ENCODE peak calls at places on chromosomes 7 and 10, in seven cellular contexts. R is pancreas, C is upper lobe of right lung, G is AG09309, A is RWPE2, H is PC-3, M is HCT116. D is an unnamed sample.

GRCh38 chr10:84298077-84298476 is 30.3 kb upstream of the CCSER2 start:
- DNase-seq in R (no peak), C (no peak), G (no peak), A (no peak), H (no peak), M (no peak), D (no peak)

GRCh38 chr10:33215635-33216034 is 118.8 kb downstream of the NRP1 start:
- DNase-seq in R (no peak), C (no peak), G (peak), A (no peak), H (no peak), M (no peak), D (no peak)

GRCh38 chr10:70849582-70850016 is 33.9 kb downstream of the SGPL1 start:
- DNase-seq in R (no peak), C (no peak), G (peak), A (no peak), H (peak), M (no peak), D (peak)

GRCh38 chr7:65509368-65510186 is 135.9 kb downstream of the ZNF92 start:
- DNase-seq in R (no peak), C (peak), G (no peak), A (no peak), H (peak), M (no peak), D (no peak)

GRCh38 chr10:112754001-112754411 is 196.0 kb upstream of the TCF7L2 start:
- DNase-seq in R (no peak), C (no peak), G (no peak), A (no peak), H (no peak), M (no peak), D (no peak)

GRCh38 chr10:132335189-132336063 is 3.4 kb downstream of the LRRC27 start:
- DNase-seq in R (no peak), C (peak), G (no peak), A (no peak), H (no peak), M (no peak), D (no peak)

GRCh38 chr10:6151087-6151977 is 51.4 kb upstream of the PFKFB3 start:
- DNase-seq in R (peak), C (peak), G (no peak), A (no peak), H (no peak), M (no peak), D (no peak)

GRCh38 chr7:71871446-71871845 is 540.7 kb downstream of the CALN1 start:
- DNase-seq in R (no peak), C (no peak), G (no peak), A (no peak), H (no peak), M (no peak), D (no peak)

GRCh38 chr7:42014625-42015412 is 222.2 kb downstream of the GLI3 start:
- DNase-seq in R (no peak), C (no peak), G (no peak), A (no peak), H (peak), M (peak), D (no peak)

GRCh38 chr7:134547738-134548054 is 1.2 kb upstream of the AKR1B15 start:
- DNase-seq in R (peak), C (peak), G (peak), A (no peak), H (peak), M (no peak), D (peak)

GRCh38 chr10:49197171-49197570 is 9.0 kb upstream of the TMEM273 start:
- DNase-seq in R (no peak), C (no peak), G (no peak), A (no peak), H (no peak), M (no peak), D (no peak)

GRCh38 chr10:129199826-129200225 is 267.2 kb upstream of the MGMT start:
- DNase-seq in R (no peak), C (no peak), G (no peak), A (no peak), H (no peak), M (no peak), D (no peak)

GRCh38 chr10:79162861-79163662 is 94.3 kb downstream of the ZMIZ1 start:
- DNase-seq in R (no peak), C (no peak), G (no peak), A (no peak), H (peak), M (no peak), D (no peak)

GRCh38 chr10:5720182-5720581 is 35.5 kb downstream of the TASOR2 start:
- DNase-seq in R (no peak), C (no peak), G (no peak), A (no peak), H (no peak), M (no peak), D (no peak)

GRCh38 chr10:101536800-101537199 is 51.3 kb downstream of the POLL start:
- DNase-seq in R (no peak), C (no peak), G (no peak), A (no peak), H (peak), M (peak), D (peak)

GRCh38 chr7:130369831-130370230 is 10.5 kb upstream of the CPA1 start:
- DNase-seq in R (no peak), C (no peak), G (no peak), A (no peak), H (no peak), M (no peak), D (no peak)

GRCh38 chr10:91562839-91563581 is 69.9 kb downstream of the PPP1R3C start:
- DNase-seq in R (no peak), C (no peak), G (no peak), A (no peak), H (no peak), M (no peak), D (no peak)

GRCh38 chr10:48187713-48188541 is 86.6 kb downstream of the FRMPD2 start:
- DNase-seq in R (no peak), C (no peak), G (no peak), A (no peak), H (no peak), M (no peak), D (no peak)

GRCh38 chr7:2530076-2530967 is 10.7 kb downstream of the LFNG start:
- DNase-seq in R (no peak), C (peak), G (no peak), A (peak), H (peak), M (no peak), D (no peak)

GRCh38 chr10:46290101-46290884 is 3.5 kb downstream of the ANTXRL start:
- DNase-seq in R (no peak), C (peak), G (no peak), A (no peak), H (no peak), M (no peak), D (no peak)

DNA sequence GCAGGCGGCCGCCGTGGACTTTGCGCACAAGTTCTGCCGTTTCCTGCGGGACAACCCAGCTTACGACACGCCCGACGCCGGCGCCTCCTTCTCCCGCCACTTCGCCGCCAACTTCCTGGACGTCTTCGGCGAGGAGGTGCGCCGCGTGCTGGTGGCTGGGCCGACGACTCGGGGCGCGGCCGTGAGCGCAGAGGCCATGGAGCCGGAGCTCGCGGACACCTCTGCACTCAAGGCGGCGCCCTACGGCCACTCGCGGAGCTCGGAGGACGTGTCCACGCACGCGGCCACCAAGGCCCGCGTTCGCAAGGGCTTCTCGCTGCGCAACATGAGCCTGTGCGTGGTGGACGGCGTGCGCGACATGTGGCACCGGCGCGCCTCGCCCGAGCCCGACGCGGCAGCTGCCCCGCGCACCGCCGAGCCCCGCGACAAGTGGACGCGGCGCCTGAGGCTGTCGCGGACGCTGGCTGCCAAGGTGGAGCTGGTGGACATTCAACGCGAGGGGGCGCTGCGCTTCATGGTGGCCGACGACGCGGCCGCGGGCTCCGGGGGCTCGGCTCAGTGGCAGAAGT is 14.1 kb downstream of the SH2B2 start:
- DNase-seq in R (no peak), C (no peak), G (no peak), A (peak), H (no peak), M (no peak), D (no peak)
- TF ChIP-seq CTCF in R (no peak), C (no peak), G (no peak), A (no peak), H (no peak), M (no peak), D (peak)

DNA sequence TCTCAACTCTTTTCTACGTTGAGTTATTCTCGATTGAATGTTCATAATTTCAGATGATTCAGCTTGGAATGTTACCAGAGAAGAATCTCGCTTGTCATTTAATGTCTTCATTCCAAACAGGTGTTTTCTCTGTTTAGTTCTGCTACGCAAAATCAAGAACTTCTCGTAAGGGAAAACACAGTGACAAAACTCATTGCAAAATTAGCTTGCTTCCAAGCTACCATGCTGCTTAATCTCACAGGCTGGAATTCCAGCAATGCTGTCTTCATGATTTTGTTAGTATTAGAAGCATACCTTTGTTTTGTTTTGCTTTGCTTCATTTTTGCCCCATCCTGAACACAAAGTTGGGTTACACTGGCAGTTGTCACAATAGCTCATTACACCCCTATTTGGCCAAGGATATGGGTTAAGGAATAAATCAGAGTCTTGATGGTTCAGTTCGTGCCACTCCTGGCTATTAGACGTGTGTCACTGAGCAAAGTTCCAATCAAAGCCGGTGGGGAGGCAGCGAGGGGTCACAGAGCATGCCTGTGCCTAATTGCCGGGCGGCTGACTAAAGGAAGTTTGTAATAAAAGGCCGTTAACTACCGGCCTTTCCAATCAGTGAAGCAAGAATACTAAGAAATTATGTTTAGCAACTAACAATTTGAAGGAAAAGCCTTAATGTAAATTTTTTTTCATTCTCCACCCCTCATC is 677.1 kb downstream of the GATA3 start:
- DNase-seq in R (no peak), C (no peak), G (no peak), A (no peak), H (no peak), M (no peak), D (no peak)
- H3K4me3 ChIP-seq in R (no peak), C (no peak), G (no peak), A (no peak), H (no peak), M (no peak), D (no peak)

GRCh38 chr7:29243777-29244655 is 49.4 kb downstream of the CHN2 start:
- DNase-seq in R (no peak), C (no peak), G (no peak), A (no peak), H (no peak), M (peak), D (no peak)
- TF ChIP-seq CTCF in R (no peak), C (peak), G (no peak), A (peak), H (peak), M (peak), D (peak)

DNA sequence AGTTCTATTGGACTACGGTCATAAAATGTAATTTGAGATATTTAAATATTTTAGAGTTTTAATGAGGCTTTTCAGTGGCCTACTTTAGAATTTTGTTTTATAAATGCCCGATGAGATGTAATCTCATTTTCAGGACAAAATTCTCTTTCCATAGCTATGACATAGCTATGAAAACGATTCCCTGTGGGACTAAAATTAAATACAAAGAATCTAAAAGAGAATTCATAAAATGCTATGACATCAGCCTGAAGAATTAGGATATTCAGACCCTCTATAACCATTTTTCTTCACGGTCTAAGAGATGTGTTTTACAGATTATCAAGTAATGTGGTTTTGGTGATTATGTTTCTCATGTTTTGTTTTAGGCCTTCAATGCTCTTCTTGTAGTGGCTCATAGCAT is 48.2 kb upstream of the ODAD2 start:
- DNase-seq in R (no peak), C (no peak), G (no peak), A (no peak), H (no peak), M (no peak), D (no peak)
- H3K4me3 ChIP-seq in R (no peak), C (no peak), G (no peak), A (no peak), H (no peak), M (no peak), D (no peak)

DNA sequence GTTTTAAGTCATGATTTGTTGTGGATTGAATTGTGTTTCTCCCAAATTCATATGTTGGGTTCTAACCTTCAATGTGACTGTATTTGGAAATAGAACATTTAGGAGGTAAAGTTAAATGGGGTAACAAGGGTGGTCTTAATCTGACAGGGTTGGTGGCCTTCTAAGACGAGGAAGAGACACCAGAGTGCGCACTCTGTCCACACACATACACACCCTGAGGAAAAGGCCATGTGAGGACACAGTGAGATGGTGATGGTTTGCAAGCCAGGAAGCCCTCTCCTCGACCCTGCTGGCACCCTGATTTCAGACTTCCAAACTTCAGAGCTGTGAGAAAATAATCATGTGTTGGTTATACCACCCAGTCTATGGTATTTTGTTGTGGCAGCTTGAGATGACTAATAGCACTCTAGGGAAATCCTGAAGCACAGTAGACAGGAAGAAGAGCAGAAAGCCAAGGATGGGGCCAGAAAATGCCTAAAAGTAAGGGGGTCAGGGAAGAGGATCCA is 28.0 kb upstream of the SEM1 start:
- DNase-seq in R (no peak), C (no peak), G (no peak), A (no peak), H (no peak), M (no peak), D (no peak)
- TF ChIP-seq CTCF in R (no peak), C (no peak), G (no peak), A (no peak), H (no peak), M (no peak), D (no peak)

GRCh38 chr7:149774237-149775175 is 1.1 kb upstream of the ZNF467 start:
- DNase-seq in R (no peak), C (peak), G (no peak), A (no peak), H (peak), M (no peak), D (no peak)
- H3K4me3 ChIP-seq in R (no peak), C (peak), G (no peak), A (no peak), H (no peak), M (no peak), D (no peak)

DNA sequence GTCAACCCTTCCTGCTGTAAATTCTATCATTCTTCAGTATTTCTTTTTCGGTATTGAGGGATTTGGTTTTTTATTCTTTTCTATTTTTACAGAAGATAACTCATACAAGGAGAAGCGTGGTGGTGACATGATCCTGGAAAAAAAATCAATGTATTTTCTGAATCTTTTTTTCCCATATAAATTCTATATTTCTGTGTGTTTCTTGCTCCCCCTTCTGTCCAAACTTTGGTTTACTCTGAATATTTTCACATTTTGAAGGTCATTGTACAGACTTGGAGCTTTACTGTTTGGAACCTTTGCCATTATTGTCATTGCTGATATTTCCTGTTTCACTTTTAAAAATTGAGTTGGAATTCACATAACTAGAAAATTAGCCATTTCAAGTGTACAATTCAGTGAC is 246.3 kb downstream of the REEP3 start:
- DNase-seq in R (no peak), C (no peak), G (no peak), A (no peak), H (peak), M (no peak), D (no peak)
- TF ChIP-seq CTCF in R (no peak), C (peak), G (peak), A (peak), H (peak), M (peak), D (no peak)

GRCh38 chr7:4738711-4739527 is 36.5 kb upstream of the AP5Z1 start:
- DNase-seq in R (peak), C (no peak), G (peak), A (no peak), H (no peak), M (peak), D (peak)
- H3K4me3 ChIP-seq in R (no peak), C (peak), G (no peak), A (no peak), H (no peak), M (peak), D (no peak)

DNA sequence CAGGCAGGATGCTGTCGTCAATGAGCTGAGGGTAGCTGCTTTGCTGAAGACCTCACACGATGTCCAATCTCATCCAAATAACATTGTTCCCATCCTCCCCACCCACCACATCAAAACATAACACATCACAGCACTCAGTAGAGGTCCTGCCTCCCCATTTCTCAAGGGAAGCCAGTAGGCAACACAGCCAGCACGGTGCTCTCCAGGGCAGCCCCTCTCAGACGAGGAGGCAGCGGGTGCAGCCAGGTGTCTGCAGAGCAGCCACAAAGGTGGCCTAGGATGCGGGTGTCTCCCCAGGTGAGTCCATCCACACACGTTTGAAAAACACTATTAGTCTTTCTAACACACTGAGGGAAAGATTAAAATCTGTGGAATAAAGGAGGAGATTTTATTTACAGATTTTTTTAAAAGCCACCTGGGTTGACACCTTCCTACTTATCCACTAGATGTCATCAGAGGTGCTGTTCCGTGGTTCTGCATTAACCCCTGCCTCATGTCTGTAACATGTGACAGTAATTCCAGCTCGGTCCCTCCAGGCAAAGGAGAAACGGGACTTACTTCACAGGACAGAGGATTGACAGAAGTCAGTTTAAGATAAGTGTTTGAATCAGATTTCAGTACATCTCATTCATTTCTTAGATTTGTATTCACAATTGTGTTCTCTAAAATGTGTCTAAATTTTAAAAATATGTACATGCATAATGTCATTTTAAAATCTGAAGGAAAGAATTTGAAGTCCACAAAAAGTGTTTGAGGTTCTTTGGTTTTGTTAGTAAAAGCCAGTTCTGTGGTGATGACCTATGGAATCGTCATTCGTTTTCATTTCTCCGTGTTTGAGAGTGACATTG is 68.0 kb downstream of the LANCL2 start:
- DNase-seq in R (no peak), C (no peak), G (no peak), A (no peak), H (peak), M (peak), D (no peak)
- TF ChIP-seq CTCF in R (no peak), C (peak), G (peak), A (peak), H (peak), M (peak), D (peak)